ENCODE peak calls at places on chromosome 13, in six cellular contexts. B is progenitor cell of endocrine pancreas, N is BJ, F is fibroblast of lung, Z is foreskin fibroblast, U is body of pancreas. E is an unnamed sample.

GRCh38 chr13:20418953-20419352 is 106.7 kb downstream of the CRYL1 start:
- DNase-seq in B (no peak), N (no peak), F (no peak), Z (no peak), U (no peak), E (no peak)

GRCh38 chr13:75470676-75471075 is 11.3 kb downstream of the TBC1D4 start:
- DNase-seq in B (no peak), N (no peak), F (no peak), Z (no peak), U (no peak), E (no peak)

GRCh38 chr13:30847697-30848307 is 58.3 kb upstream of the MEDAG start:
- DNase-seq in B (no peak), N (peak; percentile 85), F (peak; percentile 100), Z (peak; percentile 88), U (no peak), E (peak; percentile 87)

GRCh38 chr13:111920306-111920931 is 146.5 kb upstream of the SOX1 start:
- DNase-seq in B (no peak), N (no peak), F (no peak), Z (no peak), U (no peak), E (no peak)

GRCh38 chr13:79271616-79272015 is 134.4 kb downstream of the RBM26 start:
- DNase-seq in B (no peak), N (no peak), F (no peak), Z (no peak), U (no peak), E (no peak)

GRCh38 chr13:36341718-36342117 is 4.5 kb downstream of the SPART start:
- DNase-seq in B (no peak), N (no peak), F (peak; percentile 67), Z (peak; percentile 60), U (no peak), E (peak; percentile 60)

GRCh38 chr13:101155920-101156319 is 260.4 kb downstream of the NALCN start:
- DNase-seq in B (no peak), N (no peak), F (no peak), Z (peak; percentile 40), U (no peak), E (no peak)

GRCh38 chr13:47708386-47708785 is 292.7 kb downstream of the SUCLA2 start:
- DNase-seq in B (no peak), N (peak; percentile 17), F (peak; percentile 49), Z (peak; percentile 55), U (no peak), E (peak; percentile 28)

GRCh38 chr13:50911051-50911690 is 1.6 kb downstream of the RNASEH2B start:
- DNase-seq in B (no peak), N (no peak), F (peak; percentile 7), Z (peak; percentile 33), U (no peak), E (no peak)

GRCh38 chr13:82878536-82878935 is 1003.7 kb downstream of the SLITRK1 start:
- DNase-seq in B (no peak), N (peak; percentile 10), F (peak; percentile 30), Z (peak; percentile 56), U (no peak), E (peak; percentile 62)

GRCh38 chr13:98406971-98407370 is 169.9 kb downstream of the STK24 start:
- DNase-seq in B (no peak), N (no peak), F (no peak), Z (no peak), U (no peak), E (no peak)

GRCh38 chr13:63120883-63121282 is 1705.2 kb upstream of the PCDH20 start:
- DNase-seq in B (no peak), N (no peak), F (no peak), Z (no peak), U (no peak), E (no peak)

DNA sequence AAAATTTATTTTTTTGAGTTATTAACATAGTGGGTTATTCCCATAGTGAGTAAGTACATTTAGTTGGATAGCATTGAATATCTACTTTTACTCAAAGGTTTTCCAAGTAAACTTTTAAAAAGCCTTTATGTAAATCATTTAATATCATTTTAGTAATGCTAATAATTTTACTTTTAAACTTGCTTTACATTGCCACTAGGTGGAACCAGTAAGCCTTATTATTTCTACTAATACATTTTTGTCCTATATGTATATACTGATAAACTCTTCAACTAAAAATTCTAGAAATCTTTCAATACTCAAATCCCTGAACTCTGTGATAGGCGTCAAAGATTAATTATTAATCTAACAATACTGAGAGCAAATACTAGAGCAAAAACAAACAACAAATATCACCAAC is 1709.2 kb upstream of the PCDH20 start:
- DNase-seq in B (no peak), N (no peak), F (peak; percentile 25), Z (peak; percentile 48), U (no peak), E (peak; percentile 2)
- TF ChIP-seq CTCF in B (peak; percentile 75), N (peak; percentile 23), F (no peak), Z (peak; percentile 29), U (peak; percentile 44), E (peak; percentile 74)

GRCh38 chr13:81171065-81171647 is 830.2 kb upstream of the SPRY2 start:
- DNase-seq in B (no peak), N (no peak), F (peak; percentile 3), Z (peak; percentile 13), U (no peak), E (peak; percentile 1)
- TF ChIP-seq CTCF in B (peak; percentile 84), N (peak; percentile 38), F (peak; percentile 19), Z (peak; percentile 22), U (peak; percentile 66), E (peak; percentile 85)

DNA sequence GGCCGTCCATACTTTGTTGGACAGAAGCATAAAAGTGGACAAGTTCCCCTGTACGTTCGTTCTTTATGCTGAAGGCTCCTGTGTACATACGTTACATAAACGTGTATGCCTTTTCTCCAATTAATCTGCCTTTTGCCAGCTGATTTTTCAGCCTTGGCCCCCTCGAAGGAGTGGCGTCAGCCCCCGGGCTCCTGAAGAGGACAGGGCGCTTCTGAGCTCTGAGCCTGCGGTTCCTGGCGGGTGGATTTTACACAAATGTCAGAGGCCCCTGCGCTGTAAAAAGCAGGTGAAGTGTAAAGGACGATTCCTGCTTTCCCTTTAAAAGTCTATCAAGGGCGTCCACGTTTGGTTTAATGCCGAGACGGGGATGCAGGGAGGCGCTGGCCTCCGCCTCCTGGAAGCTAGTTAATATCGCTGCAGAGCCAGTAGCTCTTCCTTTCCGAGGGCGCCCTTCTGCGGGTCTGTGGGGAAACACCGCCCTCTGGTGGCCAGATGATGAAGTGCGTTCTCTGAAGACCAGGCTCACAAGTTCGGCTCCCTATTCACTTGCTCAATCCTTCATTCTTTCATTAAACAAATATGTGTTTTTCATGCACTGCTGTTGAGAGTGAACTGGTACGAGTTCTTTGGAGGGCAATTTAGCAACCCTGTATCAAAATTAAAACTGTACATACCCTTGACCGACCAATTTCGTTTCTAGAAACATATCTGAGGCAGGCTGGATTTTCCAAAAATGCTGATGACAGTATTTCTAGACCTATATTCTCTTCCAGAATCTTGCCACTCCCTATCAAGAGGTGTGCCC is 62.0 kb downstream of the GPR12 start:
- DNase-seq in B (peak; percentile 79), N (peak; percentile 40), F (peak; percentile 65), Z (peak; percentile 95), U (peak; percentile 85), E (peak; percentile 79)
- TF ChIP-seq CTCF in B (peak; percentile 99), N (peak; percentile 96), F (peak; percentile 86), Z (peak; percentile 90), U (peak; percentile 92), E (peak; percentile 100)

GRCh38 chr13:113783482-113783881 is 24.5 kb downstream of the TMEM255B start:
- DNase-seq in B (no peak), N (no peak), F (no peak), Z (no peak), U (no peak), E (no peak)

GRCh38 chr13:113784645-113785024 is 25.6 kb downstream of the TMEM255B start:
- DNase-seq in B (no peak), N (no peak), F (no peak), Z (no peak), U (no peak), E (no peak)

GRCh38 chr13:113783966-113784644 is 25.1 kb downstream of the TMEM255B start:
- DNase-seq in B (no peak), N (no peak), F (no peak), Z (peak; percentile 52), U (no peak), E (no peak)

GRCh38 chr13:113782472-113782871 is 23.4 kb downstream of the TMEM255B start:
- DNase-seq in B (no peak), N (no peak), F (no peak), Z (no peak), U (no peak), E (no peak)

DNA sequence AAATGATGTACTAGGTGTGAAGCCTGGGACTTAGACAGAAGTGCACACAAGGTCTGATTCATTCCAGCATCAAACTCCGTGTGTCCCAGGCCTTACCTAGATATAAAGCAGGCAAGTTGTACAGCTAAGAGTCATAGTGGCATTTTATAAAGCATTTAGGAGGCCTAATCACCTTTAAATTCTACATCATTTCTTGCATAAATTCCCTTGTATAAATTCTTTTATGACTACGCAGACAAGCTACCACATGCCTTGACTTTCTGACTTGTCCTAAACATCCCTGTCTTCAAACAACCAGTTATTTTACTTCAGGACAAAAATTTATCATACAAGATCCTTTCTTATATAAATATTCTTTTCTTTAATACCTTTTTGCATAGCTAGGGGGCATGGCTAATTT is 22.5 kb downstream of the TMEM255B start:
- DNase-seq in B (no peak), N (no peak), F (no peak), Z (no peak), U (no peak), E (no peak)
- TF ChIP-seq CTCF in B (no peak), N (peak; percentile 4), F (no peak), Z (no peak), U (no peak), E (peak; percentile 48)

GRCh38 chr13:48749699-48750473 is 96.2 kb downstream of the CYSLTR2 start:
- DNase-seq in B (peak; percentile 12), N (peak; percentile 77), F (peak; percentile 97), Z (peak; percentile 98), U (peak; percentile 77), E (peak; percentile 96)
- TF ChIP-seq CTCF in B (peak; percentile 60), N (peak; percentile 69), F (peak; percentile 51), Z (peak; percentile 64), U (peak; percentile 43), E (peak; percentile 82)